ENCODE peak calls at places on chromosomes 12 and 14, in four cellular contexts. R, Q, W and A are unnamed samples.

GRCh38 chr12:50620050-50620974 is 115.5 kb downstream of the DIP2B start:
- DNase-seq in R (no peak), Q (no peak), W (peak), A (no peak)

GRCh38 chr12:29113101-29113500 is 36.0 kb upstream of the FAR2 start:
- DNase-seq in R (no peak), Q (no peak), W (no peak), A (no peak)

GRCh38 chr14:36857842-36858445 is 196.3 kb downstream of the PAX9 start:
- DNase-seq in R (no peak), Q (no peak), W (no peak), A (no peak)

GRCh38 chr14:72945628-72946027 is 19.4 kb downstream of the DCAF4 start:
- DNase-seq in R (no peak), Q (no peak), W (no peak), A (no peak)

GRCh38 chr12:74337951-74338350 is 199.7 kb upstream of the ATXN7L3B start:
- DNase-seq in R (no peak), Q (no peak), W (no peak), A (no peak)

GRCh38 chr12:4320859-4321701 is at the start of gene TIGAR:
- DNase-seq in R (peak), Q (peak), W (peak), A (peak)

GRCh38 chr14:48251290-48251689 is 575.9 kb upstream of the MDGA2 start:
- DNase-seq in R (no peak), Q (no peak), W (no peak), A (no peak)

GRCh38 chr12:70637686-70638085 is 457 bp upstream of the PTPRB start:
- DNase-seq in R (no peak), Q (no peak), W (no peak), A (no peak)

GRCh38 chr12:29882771-29883315 is 99.1 kb upstream of the TMTC1 start:
- DNase-seq in R (no peak), Q (no peak), W (no peak), A (no peak)

GRCh38 chr12:100753837-100754236 is 40.7 kb upstream of the ANO4 start:
- DNase-seq in R (no peak), Q (no peak), W (no peak), A (no peak)

GRCh38 chr12:124369055-124369900 is 74.4 kb downstream of the RFLNA start:
- DNase-seq in R (peak), Q (peak), W (peak), A (no peak)

DNA sequence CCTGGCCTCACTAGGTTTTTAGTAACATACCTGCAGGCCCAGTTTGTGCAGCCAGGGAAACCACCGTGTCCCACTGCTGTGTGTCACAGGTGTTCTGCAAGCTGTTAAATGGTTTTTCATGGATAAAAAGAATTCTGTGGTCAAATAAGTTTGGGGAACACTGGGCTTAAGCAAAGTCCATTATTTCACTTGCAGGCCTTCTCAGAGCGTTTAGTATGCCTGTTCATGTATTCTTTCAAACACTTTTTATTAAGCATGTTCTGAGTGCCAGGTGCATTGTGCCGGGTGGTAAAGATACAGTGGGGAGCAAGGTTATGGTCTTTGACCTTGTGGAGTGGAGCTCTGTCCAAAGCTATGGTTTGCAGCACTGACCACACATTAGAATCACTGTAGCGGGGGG is 7.4 kb downstream of the RNFT2 start:
- DNase-seq in R (no peak), Q (no peak), W (no peak), A (no peak)
- TF ChIP-seq CTCF in R (no peak), Q (no peak), W (no peak), A (no peak)

GRCh38 chr14:95998656-95999055 is 40.5 kb upstream of the C14orf132 start:
- DNase-seq in R (no peak), Q (no peak), W (peak), A (no peak)
- TF ChIP-seq CTCF in R (no peak), Q (no peak), W (peak), A (peak)

DNA sequence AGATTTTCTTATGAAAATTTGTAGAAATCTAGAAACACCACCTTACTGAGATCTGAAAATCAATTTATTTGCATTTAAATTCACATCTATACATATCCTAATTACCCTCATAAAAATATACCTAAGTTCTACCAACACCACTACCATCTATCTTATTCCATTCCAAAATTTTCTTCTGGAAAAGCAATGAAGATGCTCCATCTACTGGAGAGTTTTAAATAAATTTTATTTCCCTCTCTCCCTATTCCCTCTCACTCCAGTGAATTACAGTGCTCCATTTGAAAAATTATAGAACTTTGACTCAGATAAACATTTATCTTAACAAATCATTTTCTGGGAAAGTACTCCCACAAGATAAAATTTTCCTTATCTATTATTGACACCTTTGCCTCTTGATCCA is 2.3 kb upstream of the C14orf39 start:
- DNase-seq in R (no peak), Q (no peak), W (no peak), A (no peak)
- TF ChIP-seq CTCF in R (no peak), Q (no peak), W (no peak), A (no peak)

DNA sequence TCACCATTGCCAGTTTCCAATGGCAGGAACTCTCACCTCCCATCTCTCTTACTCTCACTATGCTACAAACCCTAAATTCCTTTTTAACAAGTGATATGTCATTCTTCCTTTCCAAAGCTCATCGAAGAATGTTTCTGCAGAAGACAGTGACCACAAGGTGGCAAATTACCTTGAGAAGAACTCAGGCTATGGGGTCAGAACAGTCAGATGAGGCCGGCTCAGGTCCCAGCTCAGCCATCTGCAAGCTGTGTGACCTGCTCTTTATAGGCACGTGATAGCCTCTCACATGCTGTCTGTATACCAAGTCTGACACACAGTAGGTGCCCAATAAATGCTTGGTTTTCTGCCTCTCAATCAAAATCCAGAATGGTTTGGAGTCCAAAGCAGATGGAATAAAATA is 80.7 kb downstream of the FOXN3 start:
- DNase-seq in R (no peak), Q (no peak), W (no peak), A (no peak)
- TF ChIP-seq CTCF in R (no peak), Q (no peak), W (no peak), A (no peak)

GRCh38 chr12:113852695-113853490 is 113.2 kb downstream of the RBM19 start:
- DNase-seq in R (no peak), Q (no peak), W (peak), A (no peak)

GRCh38 chr12:113853491-113853890 is 112.6 kb downstream of the RBM19 start:
- DNase-seq in R (no peak), Q (no peak), W (no peak), A (no peak)

GRCh38 chr12:113854385-113855136 is 111.6 kb downstream of the RBM19 start:
- DNase-seq in R (no peak), Q (no peak), W (no peak), A (no peak)

GRCh38 chr12:113850309-113851056 is 115.6 kb downstream of the RBM19 start:
- DNase-seq in R (no peak), Q (no peak), W (no peak), A (no peak)

DNA sequence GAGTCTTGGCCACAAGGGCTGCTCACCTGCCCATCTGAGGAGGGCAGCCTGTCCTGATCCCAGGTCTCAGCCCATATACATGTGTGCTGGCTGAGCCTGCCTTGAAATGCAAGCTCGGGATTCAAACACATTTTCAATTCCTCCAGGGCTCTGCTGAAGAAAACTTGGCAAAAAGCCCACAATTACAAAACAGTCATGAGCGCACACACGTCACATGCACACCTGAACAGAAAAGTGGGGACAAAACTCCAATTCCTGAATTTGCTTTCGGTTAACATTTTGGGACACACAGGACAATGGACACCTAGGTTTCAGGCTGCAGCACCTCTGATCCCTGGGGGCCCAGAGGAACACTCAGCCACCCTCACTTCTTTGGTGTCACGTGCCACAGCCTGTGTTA is 113.9 kb downstream of the RBM19 start:
- DNase-seq in R (no peak), Q (no peak), W (no peak), A (no peak)
- TF ChIP-seq CTCF in R (no peak), Q (no peak), W (no peak), A (no peak)

GRCh38 chr12:96400631-96401060 is 407 bp upstream of the CDK17 start:
- DNase-seq in R (no peak), Q (no peak), W (no peak), A (no peak)

GRCh38 chr12:96399919-96400630 is at the start of gene CDK17:
- DNase-seq in R (peak), Q (peak), W (peak), A (peak)

GRCh38 chr12:96397756-96398421 is 2.4 kb downstream of the CDK17 start:
- DNase-seq in R (no peak), Q (no peak), W (no peak), A (no peak)

GRCh38 chr12:96398422-96399080 is 1.7 kb downstream of the CDK17 start:
- DNase-seq in R (no peak), Q (no peak), W (no peak), A (no peak)

GRCh38 chr12:96399081-96399918 is 939 bp downstream of the CDK17 start:
- DNase-seq in R (peak), Q (peak), W (no peak), A (peak)
- TF ChIP-seq CTCF in R (no peak), Q (no peak), W (no peak), A (no peak)